ENCODE peak calls at places on chromosomes 11 and 22, in six cellular contexts. M, R, F, A, V and N are unnamed samples.

GRCh38 chr11:6191733-6192132 is 7.3 kb upstream of the OR52W1 start:
- DNase-seq in R (no peak), F (no peak), M (no peak), V (no peak), A (no peak), N (no peak)

GRCh38 chr11:66478823-66479740 is 1.2 kb upstream of the DPP3 start:
- DNase-seq in M (no peak), R (peak; percentile 20), F (peak; percentile 57), A (peak; percentile 62), V (peak; percentile 18), N (no peak)

GRCh38 chr22:11066458-11067285 is 4461.3 kb upstream of the OR11H1 start:
- DNase-seq in V (no peak), R (no peak), A (no peak), F (no peak), M (peak; percentile 93), N (no peak)

GRCh38 chr11:134266841-134267251 is 9.3 kb upstream of the GLB1L3 start:
- DNase-seq in R (peak; percentile 72), V (no peak), F (no peak), M (no peak), A (peak; percentile 97), N (no peak)

GRCh38 chr22:50220603-50221409 is 20.0 kb downstream of the SELENOO start:
- DNase-seq in A (no peak), V (no peak), M (no peak), R (no peak), F (no peak), N (no peak)

GRCh38 chr11:9060700-9061111 is 30.7 kb downstream of the SCUBE2 start:
- DNase-seq in F (no peak), A (peak; percentile 41), V (no peak), M (no peak), R (no peak), N (no peak)

GRCh38 chr11:131683666-131684065 is 313.3 kb downstream of the NTM start:
- DNase-seq in V (no peak), M (peak; percentile 60), A (no peak), R (no peak), F (no peak), N (no peak)

GRCh38 chr11:10305262-10305963 is 540 bp downstream of the ADM start:
- DNase-seq in F (peak; percentile 39), V (peak; percentile 33), M (no peak), A (peak; percentile 36), R (peak; percentile 9), N (peak; percentile 68)

GRCh38 chr11:75570559-75571139 is 8.6 kb downstream of the SERPINH1 start:
- DNase-seq in F (no peak), A (no peak), R (no peak), M (no peak), V (no peak), N (no peak)

GRCh38 chr22:40499187-40499753 is 128.9 kb downstream of the SGSM3 start:
- DNase-seq in V (no peak), R (peak; percentile 99), A (peak; percentile 91), M (no peak), F (peak; percentile 55), N (no peak)

GRCh38 chr22:19455585-19456370 is 8.3 kb upstream of the C22orf39 start:
- DNase-seq in F (no peak), R (peak; percentile 15), A (no peak), V (no peak), M (no peak), N (no peak)

GRCh38 chr11:116394022-116394421 is 378.8 kb downstream of the BUD13 start:
- DNase-seq in R (no peak), A (no peak), V (no peak), M (no peak), F (no peak), N (no peak)

GRCh38 chr11:119521551-119521950 is 98.6 kb upstream of the THY1 start:
- DNase-seq in V (no peak), M (no peak), A (no peak), R (no peak), F (no peak), N (no peak)

GRCh38 chr11:44992181-44992582 is 41.5 kb upstream of the TP53I11 start:
- DNase-seq in V (no peak), F (peak; percentile 90), A (no peak), M (peak; percentile 29), R (no peak), N (no peak)

GRCh38 chr22:50702821-50703725 is 30.4 kb downstream of the SHANK3 start:
- DNase-seq in F (peak; percentile 7), V (no peak), R (no peak), A (no peak), M (no peak), N (no peak)

GRCh38 chr11:115920087-115920461 is 415.9 kb upstream of the CADM1 start:
- DNase-seq in M (no peak), A (no peak), V (no peak), R (peak; percentile 67), F (no peak), N (no peak)

GRCh38 chr22:25085930-25086901 is 113.4 kb upstream of the CRYBB3 start:
- DNase-seq in M (no peak), F (peak; percentile 30), V (no peak), A (no peak), R (no peak), N (no peak)

DNA sequence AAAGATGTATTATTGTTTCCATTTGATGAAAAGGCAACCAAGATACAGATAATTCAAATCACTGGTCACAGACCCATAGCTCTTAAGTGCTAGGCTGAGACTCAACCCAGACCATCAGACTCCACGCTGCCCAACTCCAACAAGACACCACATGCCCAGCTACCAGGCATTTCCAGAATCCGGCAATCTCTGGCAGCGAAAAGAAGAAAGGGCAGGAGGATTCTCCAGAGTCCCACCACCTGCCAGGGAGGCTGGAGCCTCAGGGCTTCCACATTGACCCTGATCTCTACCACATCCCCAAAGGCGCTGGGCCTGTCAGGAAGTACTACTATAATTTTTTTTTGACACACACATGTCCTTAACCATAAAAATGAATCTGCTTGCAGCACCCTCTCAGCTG is 61.4 kb upstream of the ARFGAP3 start:
- DNase-seq in V (no peak), A (no peak), F (no peak), R (no peak), M (no peak), N (no peak)
- H3K4me1 ChIP-seq in V (no peaks in the 10 kb centered on the region), A (peaks cover 27% of the 10 kb centered on the region), F (peaks cover 98% of the 10 kb centered on the region), R (peaks cover 16% of the 10 kb centered on the region), M (peaks cover 41% of the 10 kb centered on the region), N (no peaks in the 10 kb centered on the region)

GRCh38 chr11:120907971-120908370 is 115.9 kb upstream of the TBCEL start:
- DNase-seq in M (no peak), A (no peak), F (no peak), R (no peak), V (no peak), N (no peak)

GRCh38 chr11:120911943-120912342 is 112.0 kb upstream of the TBCEL start:
- DNase-seq in M (no peak), V (no peak), A (peak; percentile 20), F (no peak), R (no peak), N (no peak)

GRCh38 chr11:120908521-120909181 is 115.3 kb upstream of the TBCEL start:
- DNase-seq in M (no peak), F (no peak), A (no peak), R (no peak), V (no peak), N (no peak)

GRCh38 chr11:120912504-120912903 is 111.4 kb upstream of the TBCEL start:
- DNase-seq in R (peak; percentile 57), V (no peak), A (peak; percentile 60), F (no peak), M (no peak), N (peak; percentile 44)

GRCh38 chr11:120909676-120910215 is 114.2 kb upstream of the TBCEL start:
- DNase-seq in M (no peak), A (no peak), R (no peak), F (no peak), V (no peak), N (no peak)
- H3K36me3 ChIP-seq in M (no peaks in the 10 kb centered on the region), A (no peaks in the 10 kb centered on the region), R (no peaks in the 10 kb centered on the region), F (no peaks in the 10 kb centered on the region), V (no peaks in the 10 kb centered on the region), N (no peaks in the 10 kb centered on the region)

GRCh38 chr11:111765320-111765983 is 737 bp downstream of the PPP2R1B start:
- DNase-seq in V (peak; percentile 8), F (peak; percentile 63), A (peak; percentile 35), R (no peak), M (no peak), N (peak; percentile 19)

GRCh38 chr11:111765984-111766833 is at the start of gene PPP2R1B:
- DNase-seq in F (peak; percentile 80), R (peak; percentile 44), V (peak; percentile 75), A (peak; percentile 83), M (peak; percentile 94), N (peak; percentile 78)

GRCh38 chr11:111762526-111762925 is 3.7 kb downstream of the PPP2R1B start:
- DNase-seq in R (no peak), M (no peak), V (no peak), F (no peak), A (no peak), N (no peak)

GRCh38 chr11:111762981-111763643 is 3.1 kb downstream of the PPP2R1B start:
- DNase-seq in M (no peak), F (no peak), R (peak; percentile 20), V (no peak), A (peak; percentile 21), N (no peak)

GRCh38 chr11:111764621-111765020 is 1.6 kb downstream of the PPP2R1B start:
- DNase-seq in R (peak; percentile 51), V (no peak), A (peak; percentile 73), F (no peak), M (no peak), N (no peak)
- H3K4me3 ChIP-seq in R (peak overlapping the region; percentile 83), V (peak overlapping the region; percentile 95), A (peak overlapping the region; percentile 74), F (peak overlapping the region; percentile 94), M (peak overlapping the region; percentile 73), N (peak overlapping the region; percentile 93)

GRCh38 chr11:2303627-2304155 is 1.9 kb downstream of the TSPAN32 start:
- DNase-seq in F (peak; percentile 13), V (no peak), A (no peak), M (peak; percentile 84), R (no peak), N (peak; percentile 5)

GRCh38 chr11:2302280-2302843 is 549 bp downstream of the TSPAN32 start:
- DNase-seq in M (peak; percentile 85), A (no peak), V (peak; percentile 33), F (no peak), R (no peak), N (peak; percentile 5)

GRCh38 chr11:2304156-2305139 is 2.6 kb downstream of the TSPAN32 start:
- DNase-seq in V (no peak), M (peak; percentile 86), R (no peak), A (no peak), F (peak; percentile 12), N (peak; percentile 5)

GRCh38 chr11:2301631-2302272 is at the start of the genes C11orf21 and TSPAN32:
- DNase-seq in M (peak; percentile 77), F (peak; percentile 25), A (peak; percentile 9), R (peak; percentile 3), V (peak; percentile 45), N (peak; percentile 5)

DNA sequence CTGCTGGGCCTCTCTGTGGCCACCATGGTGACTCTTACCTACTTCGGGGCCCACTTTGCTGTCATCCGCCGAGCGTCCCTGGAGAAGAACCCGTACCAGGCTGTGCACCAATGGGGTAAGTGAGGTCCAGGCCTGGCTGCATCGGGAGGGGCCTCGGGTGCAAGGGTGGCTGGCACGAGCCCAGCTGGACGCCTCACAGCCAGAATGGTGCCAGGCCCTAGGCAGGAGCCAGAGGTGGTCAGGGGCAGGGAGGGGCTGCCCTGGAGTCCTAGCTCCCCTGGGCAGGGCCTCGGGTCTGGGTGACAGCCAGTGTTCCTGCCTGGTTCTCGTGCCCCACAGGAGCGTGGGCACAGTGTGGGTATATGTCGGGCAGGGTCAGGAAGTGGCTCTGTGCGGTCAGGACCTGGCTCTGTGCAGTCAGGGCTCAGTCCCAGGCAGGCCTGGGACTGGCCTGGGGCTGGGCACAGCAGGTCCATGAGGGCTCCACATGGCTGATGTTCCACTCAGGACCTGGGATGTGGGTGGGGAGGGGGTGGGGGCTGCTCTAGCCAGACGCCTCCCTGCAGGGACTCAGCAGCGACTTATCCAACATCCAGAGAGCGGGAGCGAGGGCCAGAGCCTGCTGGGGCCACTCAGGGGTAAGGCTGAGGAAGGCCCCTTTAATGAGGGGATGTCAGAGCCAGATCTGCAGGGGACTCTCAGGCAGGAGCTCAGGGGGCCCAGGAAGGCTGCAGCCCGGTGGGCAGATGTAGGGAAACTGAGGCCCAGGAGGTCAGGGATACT is 1.2 kb downstream of the TSPAN32 start:
- DNase-seq in M (peak; percentile 85), R (no peak), F (peak; percentile 66), A (no peak), V (no peak), N (no peak)
- H3K4me1 ChIP-seq in M (peaks cover 54% of the 10 kb centered on the region), R (peaks cover 11% of the 10 kb centered on the region), F (peaks cover 32% of the 10 kb centered on the region), A (no peaks in the 10 kb centered on the region), V (peaks cover 50% of the 10 kb centered on the region), N (no peaks in the 10 kb centered on the region)